ENCODE peak calls at places on chromosomes 5 and 9, in nine cellular contexts. U, P, W, V, F, Z, I, Y and M are unnamed samples.
A peak's percentile ranks its signal among the peaks of the same experiment; 100 is the strongest.

GRCh38 chr5:119071573-119071874 is 637 bp downstream of the DMXL1 start:
- DNase-seq in U (no peak), Z (no peak), Y (no peak), P (no peak), F (no peak), I (no peak), W (no peak), V (no peak), M (peak; percentile 18)

GRCh38 chr9:127523312-127523851 is 72.1 kb downstream of the LRSAM1 start:
- DNase-seq in Y (no peak), P (peak; percentile 69), I (no peak), Z (no peak), U (no peak), F (no peak), V (no peak), W (no peak), M (no peak)

GRCh38 chr9:78714591-78714990 is 417.7 kb downstream of the PSAT1 start:
- DNase-seq in Z (no peak), F (no peak), U (no peak), V (no peak), P (no peak), Y (no peak), I (no peak), W (no peak), M (no peak)

GRCh38 chr9:21837501-21837900 is 35.1 kb downstream of the MTAP start:
- DNase-seq in F (no peak), Z (no peak), U (no peak), V (no peak), P (no peak), W (no peak), I (no peak), Y (no peak), M (no peak)

GRCh38 chr9:125747053-125747764 is at the start of gene PBX3:
- DNase-seq in Y (no peak), W (peak; percentile 70), U (peak; percentile 81), Z (peak; percentile 54), P (peak; percentile 52), I (peak; percentile 60), F (peak; percentile 42), V (peak; percentile 31), M (no peak)

GRCh38 chr5:16654647-16655334 is 38.0 kb upstream of the RETREG1 start:
- DNase-seq in V (no peak), U (no peak), Y (no peak), P (no peak), I (no peak), Z (no peak), W (no peak), F (no peak), M (no peak)

GRCh38 chr5:140658870-140659269 is 5.8 kb upstream of the WDR55 start:
- DNase-seq in V (no peak), U (no peak), F (no peak), Z (no peak), W (no peak), Y (no peak), P (no peak), I (no peak), M (no peak)

GRCh38 chr5:56648460-56649034 is 166.8 kb upstream of the MAP3K1 start:
- DNase-seq in Y (no peak), F (no peak), Z (no peak), U (no peak), W (no peak), I (no peak), V (no peak), P (no peak), M (no peak)

GRCh38 chr5:163758283-163758711 is 252.9 kb downstream of the MAT2B start:
- DNase-seq in I (no peak), F (no peak), P (no peak), Y (no peak), U (no peak), Z (no peak), W (no peak), V (no peak), M (no peak)

GRCh38 chr9:130857864-130858730 is 23.0 kb downstream of the ABL1 start:
- DNase-seq in W (peak; percentile 70), U (peak; percentile 93), I (no peak), Y (peak; percentile 82), V (no peak), Z (peak; percentile 53), P (no peak), F (no peak), M (no peak)

GRCh38 chr5:140965905-140966292 is 377 bp upstream of the PCDHAC2 start:
- DNase-seq in V (peak; percentile 7), Z (no peak), P (no peak), F (no peak), I (no peak), Y (no peak), U (no peak), W (no peak), M (no peak)

GRCh38 chr5:60959156-60959555 is 14.2 kb downstream of the NDUFAF2 start:
- DNase-seq in Z (no peak), P (no peak), F (no peak), I (no peak), Y (no peak), V (no peak), W (no peak), U (no peak), M (no peak)

GRCh38 chr5:60961685-60962084 is 16.7 kb downstream of the NDUFAF2 start:
- DNase-seq in W (no peak), I (no peak), Y (no peak), U (no peak), Z (no peak), V (no peak), F (no peak), P (peak; percentile 29), M (no peak)

GRCh38 chr5:60958712-60959111 is 13.7 kb downstream of the NDUFAF2 start:
- DNase-seq in I (no peak), F (no peak), Z (no peak), Y (no peak), P (no peak), U (no peak), V (no peak), W (no peak), M (no peak)

GRCh38 chr5:60958088-60958487 is 13.1 kb downstream of the NDUFAF2 start:
- DNase-seq in U (no peak), P (no peak), Y (no peak), V (no peak), Z (no peak), F (no peak), W (no peak), I (no peak), M (no peak)

DNA sequence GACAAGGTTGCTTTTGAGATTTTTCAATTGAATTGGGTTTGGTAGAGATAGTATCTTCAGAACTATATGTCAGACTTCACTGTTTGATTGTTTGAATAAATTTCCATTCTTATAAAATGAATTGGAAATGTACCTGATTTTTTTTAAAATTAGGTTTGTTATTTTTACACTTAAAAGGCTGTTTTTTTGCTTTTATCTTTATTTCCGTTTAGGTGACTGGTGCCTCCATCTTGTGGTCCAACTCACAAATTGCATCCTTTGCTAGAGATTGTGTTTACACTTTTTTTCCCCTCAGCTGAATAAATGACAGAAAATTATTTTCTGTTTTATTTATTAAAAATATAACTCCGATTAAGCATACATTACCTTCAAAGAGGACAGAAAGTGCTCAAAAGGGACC is 15.6 kb downstream of the NDUFAF2 start:
- DNase-seq in V (no peak), P (peak; percentile 32), Y (no peak), U (no peak), I (no peak), F (no peak), Z (no peak), W (no peak), M (no peak)
- TF ChIP-seq CTCF in V (peak; percentile 44), P (peak; percentile 53), Y (peak; percentile 36), U (no peak), I (peak; percentile 16), F (no peak), Z (peak; percentile 25), W (peak; percentile 39), M (no peak)

GRCh38 chr5:173891367-173891766 is 3.2 kb downstream of the CPEB4 start:
- DNase-seq in P (no peak), F (no peak), Z (no peak), W (no peak), U (no peak), Y (no peak), I (no peak), V (no peak), M (no peak)

GRCh38 chr5:173887610-173888472 is at the start of gene CPEB4:
- DNase-seq in Z (peak; percentile 99), W (peak; percentile 100), I (peak; percentile 99), Y (peak; percentile 99), V (peak; percentile 99), P (peak; percentile 100), U (peak; percentile 100), F (peak; percentile 100), M (peak; percentile 100)

GRCh38 chr5:173886157-173886556 is 2.0 kb upstream of the CPEB4 start:
- DNase-seq in Y (no peak), U (no peak), F (no peak), V (no peak), Z (no peak), I (no peak), P (no peak), W (no peak), M (no peak)

GRCh38 chr5:173890195-173890951 is 2.2 kb downstream of the CPEB4 start:
- DNase-seq in F (no peak), W (peak; percentile 43), Z (no peak), V (no peak), P (peak; percentile 70), U (peak; percentile 68), Y (no peak), I (no peak), M (no peak)

DNA sequence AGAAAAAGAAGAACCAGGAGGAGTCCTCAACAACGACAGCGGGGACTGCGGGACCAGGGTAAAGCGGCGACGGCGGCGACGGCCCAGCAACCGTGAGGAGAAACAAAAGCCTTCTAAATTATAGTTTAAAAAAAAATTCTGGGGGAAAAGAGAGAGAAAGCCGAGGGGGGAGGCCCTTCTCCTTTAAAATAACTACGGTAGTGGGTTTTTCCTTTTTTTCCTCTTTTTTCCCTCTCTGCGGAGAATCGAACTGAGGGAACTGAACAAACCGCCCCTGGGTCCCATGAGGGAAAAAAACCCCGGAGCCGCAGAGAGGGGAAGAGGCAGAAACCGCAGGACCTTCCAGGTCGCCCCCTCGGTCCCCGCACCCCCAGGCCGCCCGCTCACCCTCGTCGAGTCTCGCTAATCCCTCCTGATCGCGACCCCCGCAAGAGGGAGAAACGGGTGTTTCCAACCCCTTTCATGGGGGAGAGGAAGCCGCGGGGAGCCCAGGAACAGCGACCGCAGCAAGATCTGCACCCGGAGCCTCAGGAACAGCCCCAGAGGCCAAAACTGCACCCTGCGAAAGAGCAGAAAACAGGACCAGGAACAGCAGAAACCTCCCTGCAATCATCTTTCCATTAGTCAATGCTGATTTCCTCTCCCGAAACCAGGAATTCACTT is 455 bp downstream of the CPEB4 start:
- DNase-seq in I (no peak), U (peak; percentile 66), V (no peak), Z (peak; percentile 35), Y (no peak), W (peak; percentile 49), P (peak; percentile 50), F (no peak), M (no peak)
- TF ChIP-seq POLR2A in I (no peak), U (no peak), V (no peak), Z (no peak), Y (no peak), W (no peak), P (no peak), F (no peak), M (no peak)

GRCh38 chr9:1231998-1232919 is 182.1 kb downstream of the DMRT2 start:
- DNase-seq in U (peak; percentile 86), I (peak; percentile 85), Y (peak; percentile 78), P (no peak), Z (peak; percentile 31), W (peak; percentile 68), V (peak; percentile 6), F (peak; percentile 83), M (peak; percentile 65)
- H3K4me3 ChIP-seq in U (no peak overlapping the region), I (no peak overlapping the region), Y (no peak overlapping the region), P (no peak overlapping the region), Z (no peak overlapping the region), W (no peak overlapping the region), V (no peak overlapping the region), F (no peak overlapping the region), M (no peak overlapping the region)

GRCh38 chr9:98523231-98523901 is 185.4 kb downstream of the GABBR2 start:
- DNase-seq in F (no peak), I (no peak), P (peak; percentile 37), Y (no peak), Z (no peak), V (no peak), W (no peak), U (no peak), M (no peak)
- TF ChIP-seq CTCF in F (no peak), I (no peak), P (peak; percentile 58), Y (no peak), Z (no peak), V (no peak), W (no peak), U (no peak), M (no peak)